ENCODE peak calls at places on chromosomes 5 and 9, in four cellular contexts. N, U, M and A are unnamed samples.
A peak's percentile ranks its signal among the peaks of the same experiment; 100 is the strongest.

GRCh38 chr9:69931340-69931739 is 110.7 kb downstream of the CFAP95 start:
- DNase-seq in N (no peak), U (no peak), M (no peak), A (no peak)

GRCh38 chr9:92187989-92188714 is 72.9 kb upstream of the SPTLC1 start:
- DNase-seq in N (no peak), U (no peak), M (no peak), A (no peak)

GRCh38 chr9:16824545-16825041 is 45.9 kb downstream of the BNC2 start:
- DNase-seq in N (no peak), U (no peak), M (no peak), A (no peak)

GRCh38 chr5:138967806-138968448 is 92.8 kb upstream of the LRRTM2 start:
- DNase-seq in N (no peak), U (no peak), M (peak; percentile 88), A (peak; percentile 87)

GRCh38 chr5:980001-980588 is 28.5 kb upstream of the NKD2 start:
- DNase-seq in N (no peak), U (no peak), M (no peak), A (no peak)

GRCh38 chr5:138370537-138370936 is 18.1 kb downstream of the KDM3B start:
- DNase-seq in N (no peak), U (no peak), M (no peak), A (no peak)

GRCh38 chr9:115118471-115119156 is 657 bp upstream of the TNC start:
- DNase-seq in N (peak; percentile 55), U (no peak), M (peak; percentile 15), A (peak; percentile 48)

GRCh38 chr5:43428034-43428712 is 16.0 kb upstream of the CCL28 start:
- DNase-seq in N (no peak), U (no peak), M (no peak), A (no peak)

GRCh38 chr5:54807421-54807820 is 178.0 kb downstream of the ESM1 start:
- DNase-seq in N (no peak), U (no peak), M (no peak), A (no peak)

GRCh38 chr9:37034320-37034937 is 361 bp upstream of the PAX5 start:
- DNase-seq in N (no peak), U (no peak), M (peak; percentile 39), A (peak; percentile 39)

GRCh38 chr5:78530342-78531096 is 118.1 kb downstream of the LHFPL2 start:
- DNase-seq in N (no peak), U (no peak), M (no peak), A (no peak)

GRCh38 chr9:114339130-114339908 is 9.7 kb downstream of the ORM2 start:
- DNase-seq in N (no peak), U (peak; percentile 28), M (peak; percentile 56), A (peak; percentile 53)

GRCh38 chr5:93578179-93578812 is 2.7 kb downstream of the NR2F1-AS1 start:
- DNase-seq in N (no peak), U (no peak), M (no peak), A (no peak)